ENCODE peak calls at places on chromosomes 12 and 14, in five cellular contexts. One of them, this sample, is unnamed.

GRCh38 chr12:22526836-22527235 is 17.5 kb downstream of the C2CD5 start:
- DNase-seq in HEK293T: no peak
- DNase-seq in HTR-8/SVneo: no peak
- DNase-seq in Right ventricle myocardium superior: no peak
- DNase-seq in Panc1: no peak
- DNase-seq in this sample: no peak

GRCh38 chr12:53325539-53326061 is 4.2 kb upstream of the AAAS start:
- DNase-seq in HEK293T: no peak
- DNase-seq in HTR-8/SVneo: no peak
- DNase-seq in Right ventricle myocardium superior: peak; percentile 58
- DNase-seq in Panc1: no peak
- DNase-seq in this sample: no peak

GRCh38 chr12:52156757-52157565 is 34.9 kb downstream of the KRT80 start:
- DNase-seq in HEK293T: peak; percentile 81
- DNase-seq in HTR-8/SVneo: peak; percentile 75
- DNase-seq in Right ventricle myocardium superior: peak; percentile 85
- DNase-seq in Panc1: no peak
- DNase-seq in this sample: no peak

GRCh38 chr14:92323031-92323915 is at the start of gene SLC24A4:
- DNase-seq in HEK293T: peak; percentile 65
- DNase-seq in HTR-8/SVneo: peak; percentile 21
- DNase-seq in Right ventricle myocardium superior: no peak
- DNase-seq in Panc1: no peak
- DNase-seq in this sample: no peak

GRCh38 chr12:120350576-120351350 is 18.2 kb downstream of the MSI1 start:
- DNase-seq in HEK293T: no peak
- DNase-seq in HTR-8/SVneo: no peak
- DNase-seq in Right ventricle myocardium superior: no peak
- DNase-seq in Panc1: no peak
- DNase-seq in this sample: no peak

GRCh38 chr12:1553546-1553945 is 40.8 kb downstream of the FBXL14 start:
- DNase-seq in HEK293T: no peak
- DNase-seq in HTR-8/SVneo: no peak
- DNase-seq in Right ventricle myocardium superior: no peak
- DNase-seq in Panc1: no peak
- DNase-seq in this sample: no peak

GRCh38 chr14:30251017-30251416 is 307.9 kb upstream of the G2E3 start:
- DNase-seq in HEK293T: no peak
- DNase-seq in HTR-8/SVneo: no peak
- DNase-seq in Right ventricle myocardium superior: no peak
- DNase-seq in Panc1: no peak
- DNase-seq in this sample: no peak

GRCh38 chr14:105299654-105300541 is 903 bp downstream of the BRF1 start:
- DNase-seq in HEK293T: no peak
- DNase-seq in HTR-8/SVneo: peak; percentile 30
- DNase-seq in Right ventricle myocardium superior: peak; percentile 70
- DNase-seq in Panc1: no peak
- DNase-seq in this sample: no peak

GRCh38 chr14:72699433-72699832 is 194.5 kb downstream of the DPF3 start:
- DNase-seq in HEK293T: no peak
- DNase-seq in HTR-8/SVneo: no peak
- DNase-seq in Right ventricle myocardium superior: no peak
- DNase-seq in Panc1: no peak
- DNase-seq in this sample: no peak

GRCh38 chr12:127663716-127664115 is 603.3 kb upstream of the TMEM132C start:
- DNase-seq in HEK293T: no peak
- DNase-seq in HTR-8/SVneo: no peak
- DNase-seq in Right ventricle myocardium superior: no peak
- DNase-seq in Panc1: no peak
- DNase-seq in this sample: no peak

GRCh38 chr14:50351016-50351415 is 38.9 kb downstream of the DMAC2L start:
- DNase-seq in HEK293T: no peak
- DNase-seq in HTR-8/SVneo: no peak
- DNase-seq in Right ventricle myocardium superior: no peak
- DNase-seq in Panc1: no peak
- DNase-seq in this sample: no peak

GRCh38 chr14:56754966-56755365 is 55.3 kb downstream of the OTX2 start:
- DNase-seq in HEK293T: no peak
- DNase-seq in HTR-8/SVneo: no peak
- DNase-seq in Right ventricle myocardium superior: no peak
- DNase-seq in Panc1: no peak
- DNase-seq in this sample: no peak

GRCh38 chr14:54278665-54279295 is 118.0 kb upstream of the CDKN3 start:
- DNase-seq in HEK293T: no peak
- DNase-seq in HTR-8/SVneo: no peak
- DNase-seq in Right ventricle myocardium superior: no peak
- DNase-seq in Panc1: no peak
- DNase-seq in this sample: no peak

GRCh38 chr12:129700036-129700435 is 203.8 kb downstream of the TMEM132D start:
- DNase-seq in HEK293T: no peak
- DNase-seq in HTR-8/SVneo: no peak
- DNase-seq in Right ventricle myocardium superior: no peak
- DNase-seq in Panc1: no peak
- DNase-seq in this sample: no peak

GRCh38 chr14:106039400-106039799 is 513.0 kb downstream of the TMEM121 start:
- DNase-seq in HEK293T: no peak
- DNase-seq in HTR-8/SVneo: no peak
- DNase-seq in Right ventricle myocardium superior: no peak
- DNase-seq in Panc1: no peak
- DNase-seq in this sample: no peak

GRCh38 chr14:43535231-43535838 is 971.7 kb downstream of the FSCB start:
- DNase-seq in HEK293T: no peak
- DNase-seq in HTR-8/SVneo: no peak
- DNase-seq in Right ventricle myocardium superior: no peak
- DNase-seq in Panc1: no peak
- DNase-seq in this sample: no peak

This sample was measured in epithelial cell of proximal tubule.